ENCODE peak calls at places on chromosome 3, in seven cellular contexts. L is T1000; T is fibroblast of the conjunctiva; E is CD8-positive, alpha-beta T cell; N is M059J; R is HT-29; Z is activated CD4-positive, alpha-beta T cell treated with anti-CD3 and anti-CD28 coated beads for 4 hours. A is an unnamed sample.

GRCh38 chr3:185701891-185702563 is 115.9 kb downstream of the SENP2 start:
- DNase-seq in L (no peak), T (no peak), E (no peak), N (no peak), R (no peak), Z (no peak), A (no peak)

GRCh38 chr3:10531031-10531430 is 25.6 kb upstream of the ATP2B2 start:
- DNase-seq in L (no peak), T (no peak), E (no peak), N (no peak), R (no peak), Z (no peak), A (no peak)

GRCh38 chr3:6994081-6994668 is 133.3 kb downstream of the GRM7 start:
- DNase-seq in L (no peak), T (no peak), E (no peak), N (no peak), R (peak; percentile 31), Z (no peak), A (no peak)

GRCh38 chr3:49500408-49501257 is 30.6 kb downstream of the DAG1 start:
- DNase-seq in L (peak; percentile 64), T (peak; percentile 97), E (no peak), N (peak; percentile 91), R (peak; percentile 18), Z (no peak), A (no peak)

GRCh38 chr3:196360586-196360985 is 22.4 kb upstream of the TM4SF19 start:
- DNase-seq in L (no peak), T (no peak), E (no peak), N (no peak), R (no peak), Z (no peak), A (no peak)

GRCh38 chr3:115562636-115563267 is 60.6 kb upstream of the GAP43 start:
- DNase-seq in L (no peak), T (no peak), E (no peak), N (no peak), R (no peak), Z (no peak), A (peak; percentile 9)

GRCh38 chr3:109257269-109257668 is 59.0 kb downstream of the DPPA2 start:
- DNase-seq in L (peak; percentile 3), T (peak; percentile 8), E (no peak), N (peak; percentile 97), R (peak; percentile 40), Z (no peak), A (no peak)

GRCh38 chr3:39067286-39067685 is 15.5 kb downstream of the WDR48 start:
- DNase-seq in L (no peak), T (no peak), E (no peak), N (no peak), R (no peak), Z (no peak), A (no peak)

GRCh38 chr3:57582470-57583168 is 14.5 kb downstream of the ARF4 start:
- DNase-seq in L (no peak), T (no peak), E (no peak), N (peak; percentile 68), R (no peak), Z (no peak), A (no peak)

GRCh38 chr3:126109860-126110235 is 25.9 kb upstream of the SLC41A3 start:
- DNase-seq in L (no peak), T (no peak), E (no peak), N (no peak), R (no peak), Z (no peak), A (no peak)

GRCh38 chr3:13574083-13574797 is 25.3 kb downstream of the FBLN2 start:
- DNase-seq in L (no peak), T (no peak), E (no peak), N (no peak), R (no peak), Z (no peak), A (no peak)

GRCh38 chr3:30970183-30970582 is 75.7 kb upstream of the GADL1 start:
- DNase-seq in L (no peak), T (no peak), E (no peak), N (peak; percentile 38), R (no peak), Z (no peak), A (no peak)

GRCh38 chr3:194540268-194540937 is 53.6 kb upstream of the ATP13A3 start:
- DNase-seq in L (no peak), T (no peak), E (no peak), N (no peak), R (no peak), Z (no peak), A (no peak)

GRCh38 chr3:121514496-121514895 is 31.3 kb downstream of the POLQ start:
- DNase-seq in L (no peak), T (no peak), E (no peak), N (no peak), R (no peak), Z (no peak), A (no peak)

GRCh38 chr3:126433496-126434263 is 39.0 kb downstream of the CFAP100 start:
- DNase-seq in L (no peak), T (no peak), E (no peak), N (no peak), R (no peak), Z (no peak), A (no peak)

GRCh38 chr3:137768021-137768360 is 3.9 kb downstream of the SOX14 start:
- DNase-seq in L (no peak), T (no peak), E (no peak), N (no peak), R (no peak), Z (no peak), A (no peak)

GRCh38 chr3:101979033-101979432 is 129.7 kb downstream of the NFKBIZ start:
- DNase-seq in L (no peak), T (no peak), E (no peak), N (no peak), R (no peak), Z (no peak), A (no peak)

GRCh38 chr3:60588806-60589205 is 662.4 kb downstream of the FHIT start:
- DNase-seq in L (peak; percentile 23), T (no peak), E (no peak), N (peak; percentile 86), R (no peak), Z (no peak), A (no peak)

GRCh38 chr3:112647122-112647521 is 6.2 kb upstream of the CCDC80 start:
- DNase-seq in L (no peak), T (peak; percentile 57), E (no peak), N (peak; percentile 98), R (peak; percentile 23), Z (no peak), A (no peak)

GRCh38 chr3:156148946-156149348 is 28.6 kb downstream of the KCNAB1 start:
- DNase-seq in L (no peak), T (no peak), E (no peak), N (peak; percentile 12), R (no peak), Z (no peak), A (no peak)

GRCh38 chr3:13866406-13866965 is 13.4 kb downstream of the WNT7A start:
- DNase-seq in L (no peak), T (no peak), E (peak; percentile 76), N (no peak), R (no peak), Z (peak; percentile 48), A (no peak)

GRCh38 chr3:12644297-12644937 is 19.5 kb downstream of the RAF1 start:
- DNase-seq in L (no peak), T (no peak), E (no peak), N (peak; percentile 50), R (no peak), Z (no peak), A (no peak)

GRCh38 chr3:193554790-193555189 is at the start of gene ATP13A4:
- DNase-seq in L (no peak), T (no peak), E (no peak), N (no peak), R (peak; percentile 82), Z (no peak), A (no peak)

GRCh38 chr3:40152482-40153133 is 156.9 kb upstream of the EIF1B start:
- DNase-seq in L (no peak), T (no peak), E (no peak), N (no peak), R (no peak), Z (no peak), A (no peak)

GRCh38 chr3:36540898-36541518 is 160.7 kb downstream of the STAC start:
- DNase-seq in L (no peak), T (peak; percentile 12), E (no peak), N (peak; percentile 43), R (peak; percentile 28), Z (no peak), A (no peak)

GRCh38 chr3:162491957-162492356 is 995.3 kb downstream of the OTOL1 start:
- DNase-seq in L (no peak), T (no peak), E (no peak), N (no peak), R (no peak), Z (no peak), A (no peak)

GRCh38 chr3:63042866-63043265 is 167.7 kb upstream of the CADPS start:
- DNase-seq in L (no peak), T (no peak), E (no peak), N (no peak), R (no peak), Z (no peak), A (no peak)

GRCh38 chr3:12187448-12188327 is 29.0 kb upstream of the TIMP4 start:
- DNase-seq in L (no peak), T (no peak), E (no peak), N (peak; percentile 63), R (no peak), Z (peak; percentile 7), A (no peak)

GRCh38 chr3:156577731-156578130 is 22.8 kb upstream of the SSR3 start:
- DNase-seq in L (no peak), T (no peak), E (no peak), N (no peak), R (peak; percentile 25), Z (no peak), A (no peak)

GRCh38 chr3:35737934-35738706 is 98.8 kb downstream of the ARPP21 start:
- DNase-seq in L (no peak), T (no peak), E (no peak), N (no peak), R (no peak), Z (no peak), A (no peak)

GRCh38 chr3:163614886-163615285 is 1463.4 kb downstream of the SI start:
- DNase-seq in L (no peak), T (no peak), E (no peak), N (no peak), R (no peak), Z (no peak), A (no peak)

GRCh38 chr3:32195995-32196540 is 42.4 kb upstream of the CMTM8 start:
- DNase-seq in L (no peak), T (no peak), E (no peak), N (no peak), R (no peak), Z (no peak), A (no peak)

GRCh38 chr3:128922804-128923459 is 43.5 kb downstream of the ACAD9 start:
- DNase-seq in L (no peak), T (no peak), E (peak; percentile 69), N (no peak), R (no peak), Z (peak; percentile 45), A (peak; percentile 16)

GRCh38 chr3:65890328-65890727 is 148.4 kb downstream of the MAGI1 start:
- DNase-seq in L (no peak), T (no peak), E (no peak), N (no peak), R (no peak), Z (no peak), A (no peak)